ENCODE peak calls at places on chromosomes 11 and 22, in six cellular contexts. A is NCI-H345; F is thoracic aorta; H is fibroblast of lung; I is activated CD4-positive, alpha-beta T cell treated with anti-CD3 and anti-CD28 coated beads, Interleukin-2, amount 50 U/mL, for 24 hours; E is activated naive CD4-positive, alpha-beta T cell treated with anti-CD3 and anti-CD28 coated beads for 36 hours. Z is an unnamed sample.

GRCh38 chr11:117629891-117630538 is 167.0 kb downstream of the DSCAML1 start:
- DNase-seq in A (no peak), F (no peak), H (no peak), I (no peak), E (no peak), Z (no peak)

GRCh38 chr22:45077286-45077685 is 67.5 kb upstream of the PHF21B start:
- DNase-seq in A (peak), F (no peak), H (no peak), I (no peak), E (no peak), Z (no peak)

GRCh38 chr11:11969380-11970215 is 38.8 kb downstream of the DKK3 start:
- DNase-seq in A (no peak), F (no peak), H (no peak), I (no peak), E (no peak), Z (no peak)

GRCh38 chr11:126480015-126480409 is 124.5 kb downstream of the ST3GAL4 start:
- DNase-seq in A (no peak), F (no peak), H (no peak), I (no peak), E (no peak), Z (no peak)

GRCh38 chr11:64713031-64713780 is 9.8 kb downstream of the NRXN2 start:
- DNase-seq in A (no peak), F (no peak), H (peak), I (no peak), E (no peak), Z (no peak)

GRCh38 chr11:19027829-19028595 is 32.5 kb downstream of the MRGPRX2 start:
- DNase-seq in A (no peak), F (no peak), H (peak), I (no peak), E (no peak), Z (peak)

GRCh38 chr11:32450372-32450771 is 15.0 kb upstream of the WT1 start:
- DNase-seq in A (no peak), F (no peak), H (no peak), I (no peak), E (no peak), Z (no peak)

GRCh38 chr11:93249437-93250210 is 51.8 kb upstream of the SLC36A4 start:
- DNase-seq in A (no peak), F (no peak), H (peak), I (no peak), E (no peak), Z (no peak)

GRCh38 chr22:38312261-38312800 is 4.9 kb downstream of the CSNK1E start:
- DNase-seq in A (no peak), F (no peak), H (peak), I (no peak), E (no peak), Z (no peak)

GRCh38 chr11:130434521-130435223 is 6.3 kb upstream of the ADAMTS8 start:
- DNase-seq in A (peak), F (no peak), H (peak), I (peak), E (peak), Z (peak)

GRCh38 chr11:34978236-34979191 is 62.1 kb downstream of the PDHX start:
- DNase-seq in A (no peak), F (no peak), H (no peak), I (no peak), E (no peak), Z (peak)

GRCh38 chr22:44907765-44908737 is 101.8 kb downstream of the PHF21B start:
- DNase-seq in A (no peak), F (no peak), H (no peak), I (no peak), E (no peak), Z (no peak)

GRCh38 chr11:2700415-2701211 is 819 bp upstream of the KCNQ1OT1 start:
- DNase-seq in A (no peak), F (no peak), H (peak), I (no peak), E (peak), Z (peak)

GRCh38 chr22:23218867-23219251 is 38.5 kb downstream of the BCR start:
- DNase-seq in A (peak), F (no peak), H (peak), I (no peak), E (peak), Z (no peak)

GRCh38 chr22:49664371-49664881 is 163.2 kb downstream of the BRD1 start:
- DNase-seq in A (no peak), F (no peak), H (no peak), I (no peak), E (no peak), Z (no peak)

GRCh38 chr11:116328410-116328809 is 444.4 kb downstream of the BUD13 start:
- DNase-seq in A (no peak), F (no peak), H (no peak), I (no peak), E (no peak), Z (no peak)

GRCh38 chr11:47327025-47327424 is 25.5 kb downstream of the MYBPC3 start:
- DNase-seq in A (no peak), F (no peak), H (no peak), I (no peak), E (no peak), Z (no peak)

GRCh38 chr11:76610871-76611475 is 59.6 kb downstream of the LRRC32 start:
- DNase-seq in A (peak), F (no peak), H (no peak), I (no peak), E (no peak), Z (no peak)

GRCh38 chr11:113505541-113506375 is 30.6 kb upstream of the DRD2 start:
- DNase-seq in A (peak), F (no peak), H (no peak), I (no peak), E (no peak), Z (peak)

GRCh38 chr11:10147195-10147594 is 146.8 kb downstream of the SBF2 start:
- DNase-seq in A (no peak), F (no peak), H (no peak), I (no peak), E (no peak), Z (no peak)

GRCh38 chr22:21641417-21641794 is 696 bp upstream of the SDF2L1 start:
- DNase-seq in A (no peak), F (no peak), H (peak), I (no peak), E (no peak), Z (peak)

GRCh38 chr22:28424427-28425080 is 255.1 kb downstream of the TTC28 start:
- DNase-seq in A (peak), F (no peak), H (peak), I (no peak), E (no peak), Z (peak)

GRCh38 chr11:120566176-120566575 is 54.6 kb downstream of the GRIK4 start:
- DNase-seq in A (no peak), F (no peak), H (no peak), I (no peak), E (no peak), Z (peak)

GRCh38 chr22:26610072-26610958 is 7.5 kb downstream of the CRYBB1 start:
- DNase-seq in A (no peak), F (no peak), H (peak), I (no peak), E (peak), Z (peak)

GRCh38 chr11:116086426-116086825 is 582.2 kb upstream of the CADM1 start:
- DNase-seq in A (no peak), F (no peak), H (no peak), I (no peak), E (no peak), Z (no peak)

GRCh38 chr11:35178862-35179261 is 39.9 kb downstream of the CD44 start:
- DNase-seq in A (no peak), F (no peak), H (no peak), I (no peak), E (peak), Z (peak)

GRCh38 chr22:35378547-35379078 is 2.3 kb upstream of the HMOX1 start:
- DNase-seq in A (no peak), F (no peak), H (no peak), I (no peak), E (no peak), Z (no peak)

GRCh38 chr11:105827906-105828305 is 194.1 kb downstream of the MSANTD4 start:
- DNase-seq in A (no peak), F (no peak), H (no peak), I (no peak), E (no peak), Z (no peak)

GRCh38 chr11:131099746-131100145 is 183.5 kb upstream of the SNX19 start:
- DNase-seq in A (no peak), F (no peak), H (peak), I (no peak), E (no peak), Z (no peak)

GRCh38 chr11:13876423-13876822 is 86.1 kb upstream of the SPON1 start:
- DNase-seq in A (no peak), F (no peak), H (no peak), I (no peak), E (no peak), Z (no peak)

GRCh38 chr11:13110929-13111812 is 102.1 kb downstream of the RASSF10 start:
- DNase-seq in A (peak), F (no peak), H (no peak), I (no peak), E (no peak), Z (peak)

GRCh38 chr11:18310800-18311340 is 11.1 kb downstream of the HPS5 start:
- DNase-seq in A (no peak), F (no peak), H (no peak), I (no peak), E (no peak), Z (no peak)

GRCh38 chr11:19673924-19674390 is 38.7 kb upstream of the NAV2 start:
- DNase-seq in A (no peak), F (peak), H (peak), I (no peak), E (no peak), Z (no peak)

GRCh38 chr11:70066136-70066520 is 12.0 kb upstream of the ANO1 start:
- DNase-seq in A (no peak), F (no peak), H (no peak), I (no peak), E (no peak), Z (no peak)

GRCh38 chr22:46089426-46090041 is 60.8 kb upstream of the PPARA start:
- DNase-seq in A (no peak), F (no peak), H (no peak), I (no peak), E (no peak), Z (no peak)

GRCh38 chr11:118111019-118111743 is 24.4 kb upstream of the SMIM35 start:
- DNase-seq in A (no peak), F (no peak), H (no peak), I (no peak), E (no peak), Z (no peak)